ENCODE peak calls at places on chromosomes 2 and 18, in eight cellular contexts. Y is ovary, A is prostate gland, V is GM12891, C is body of pancreas, G is uterus, Q is adrenal gland, E is stomach. H is an unnamed sample.

GRCh38 chr2:121415727-121416126 is 115.0 kb upstream of the RNU4ATAC start:
- DNase-seq in Y (no peak), A (no peak), V (no peak), C (no peak), G (no peak), Q (no peak), E (no peak), H (no peak)

GRCh38 chr2:178177066-178177679 is 17.1 kb upstream of the OSBPL6 start:
- DNase-seq in Y (no peak), A (no peak), V (no peak), C (no peak), G (no peak), Q (no peak), E (no peak), H (no peak)

GRCh38 chr2:106140913-106141312 is 53.2 kb downstream of the UXS1 start:
- DNase-seq in Y (no peak), A (no peak), V (no peak), C (no peak), G (no peak), Q (no peak), E (no peak), H (no peak)

GRCh38 chr2:12326449-12327190 is 390.1 kb upstream of the TRIB2 start:
- DNase-seq in Y (no peak), A (no peak), V (no peak), C (peak), G (no peak), Q (no peak), E (no peak), H (no peak)

GRCh38 chr2:11056614-11057013 is 98.7 kb upstream of the SLC66A3 start:
- DNase-seq in Y (no peak), A (no peak), V (no peak), C (no peak), G (no peak), Q (peak), E (no peak), H (no peak)

GRCh38 chr2:206213514-206213845 is 53.8 kb downstream of the EEF1B2 start:
- DNase-seq in Y (no peak), A (no peak), V (no peak), C (no peak), G (no peak), Q (no peak), E (no peak), H (no peak)

GRCh38 chr2:227482638-227483340 is 10.8 kb downstream of the AGFG1 start:
- DNase-seq in Y (no peak), A (no peak), V (peak), C (no peak), G (no peak), Q (no peak), E (no peak), H (no peak)

GRCh38 chr2:241812730-241813079 is 3.7 kb downstream of the NEU4 start:
- DNase-seq in Y (peak), A (no peak), V (peak), C (no peak), G (peak), Q (no peak), E (no peak), H (no peak)

GRCh38 chr18:75757951-75758350 is 330.4 kb upstream of the SMIM21 start:
- DNase-seq in Y (no peak), A (no peak), V (no peak), C (no peak), G (no peak), Q (no peak), E (no peak), H (no peak)

GRCh38 chr2:219002395-219003266 is 9.4 kb upstream of the CRYBA2 start:
- DNase-seq in Y (no peak), A (peak), V (no peak), C (peak), G (no peak), Q (peak), E (peak), H (peak)

GRCh38 chr2:205563646-205564045 is 118.7 kb upstream of the NRP2 start:
- DNase-seq in Y (no peak), A (no peak), V (no peak), C (peak), G (no peak), Q (no peak), E (no peak), H (peak)

GRCh38 chr2:61620244-61621159 is 82.3 kb upstream of the XPO1 start:
- DNase-seq in Y (no peak), A (no peak), V (no peak), C (no peak), G (no peak), Q (peak), E (no peak), H (no peak)

GRCh38 chr18:2302628-2303516 is 268.4 kb downstream of the METTL4 start:
- DNase-seq in Y (no peak), A (no peak), V (no peak), C (no peak), G (no peak), Q (no peak), E (no peak), H (no peak)

GRCh38 chr2:220243571-220243970 is 616.1 kb downstream of the SLC4A3 start:
- DNase-seq in Y (no peak), A (no peak), V (no peak), C (no peak), G (no peak), Q (no peak), E (no peak), H (no peak)

GRCh38 chr2:50335433-50335832 is 696.5 kb downstream of the NRXN1 start:
- DNase-seq in Y (no peak), A (no peak), V (no peak), C (no peak), G (no peak), Q (no peak), E (no peak), H (no peak)
- TF ChIP-seq POLR2A in Y (no peak), A (no peak), V (no peak), C (no peak), G (no peak), Q (no peak), E (no peak), H (no peak)

GRCh38 chr2:191688934-191689695 is 11.2 kb downstream of the NABP1 start:
- DNase-seq in Y (no peak), A (no peak), V (no peak), C (no peak), G (no peak), Q (no peak), E (no peak), H (no peak)
- TF ChIP-seq POLR2A in Y (no peak), A (no peak), V (no peak), C (no peak), G (peak), Q (no peak), E (no peak), H (no peak)

GRCh38 chr18:51654441-51655326 is 457.2 kb upstream of the MEX3C start:
- DNase-seq in Y (no peak), A (no peak), V (peak), C (no peak), G (no peak), Q (no peak), E (no peak), H (peak)
- TF ChIP-seq POLR2A in Y (no peak), A (no peak), V (no peak), C (no peak), G (no peak), Q (no peak), E (no peak), H (no peak)

GRCh38 chr2:233012301-233012971 is 620 bp downstream of the NGEF start:
- DNase-seq in Y (no peak), A (no peak), V (no peak), C (peak), G (no peak), Q (no peak), E (peak), H (no peak)
- TF ChIP-seq POLR2A in Y (no peak), A (no peak), V (no peak), C (no peak), G (no peak), Q (no peak), E (no peak), H (no peak)